ENCODE peak calls at places on chromosomes 6 and 20, in ten cellular contexts. H is stimulated activated naive CD4-positive, alpha-beta T cell; K is iris pigment epithelial cell; A is AG04450; G is hippocampal formation; R is DMS53; S is nephron progenitor cell; B is fibroblast of lung; M is ELR; Z is brain microvascular endothelial cell. F is an unnamed sample.
A peak's percentile ranks its signal among the peaks of the same experiment; 100 is the strongest.

GRCh38 chr6:10837692-10837996 is 695 bp downstream of the MAK start:
- DNase-seq in H (no peak), K (peak; percentile 4), A (no peak), G (no peak), R (peak; percentile 69), S (no peak), B (no peak), M (peak; percentile 20), Z (peak; percentile 3), F (peak; percentile 70)

GRCh38 chr6:25697537-25698340 is 45.7 kb downstream of the SCGN start:
- DNase-seq in H (no peak), K (no peak), A (no peak), G (no peak), R (no peak), S (no peak), B (no peak), M (no peak), Z (no peak), F (no peak)

GRCh38 chr20:1622450-1622849 is 2.6 kb upstream of the SIRPB1 start:
- DNase-seq in H (no peak), K (no peak), A (no peak), G (no peak), R (no peak), S (no peak), B (no peak), M (no peak), Z (no peak), F (peak; percentile 0)

GRCh38 chr20:6381887-6382286 is 259.1 kb upstream of the FERMT1 start:
- DNase-seq in H (no peak), K (peak; percentile 25), A (peak; percentile 2), G (no peak), R (peak; percentile 59), S (peak; percentile 14), B (peak; percentile 51), M (peak; percentile 5), Z (peak; percentile 19), F (peak; percentile 43)

GRCh38 chr6:144543006-144543871 is 258.1 kb downstream of the UTRN start:
- DNase-seq in H (no peak), K (peak; percentile 28), A (no peak), G (no peak), R (peak; percentile 13), S (no peak), B (peak; percentile 13), M (peak; percentile 84), Z (peak; percentile 38), F (no peak)

GRCh38 chr20:300345-300744 is 3.0 kb downstream of the ZCCHC3 start:
- DNase-seq in H (no peak), K (no peak), A (no peak), G (no peak), R (no peak), S (no peak), B (no peak), M (no peak), Z (no peak), F (no peak)

GRCh38 chr6:13760948-13761347 is 49.3 kb upstream of the RANBP9 start:
- DNase-seq in H (no peak), K (peak; percentile 24), A (no peak), G (no peak), R (no peak), S (no peak), B (peak; percentile 88), M (peak; percentile 11), Z (no peak), F (no peak)

GRCh38 chr6:33683051-33683571 is 28.4 kb downstream of the UQCC2 start:
- DNase-seq in H (no peak), K (no peak), A (no peak), G (peak; percentile 23), R (no peak), S (no peak), B (no peak), M (no peak), Z (no peak), F (peak; percentile 41)

GRCh38 chr6:108118791-108119211 is 44.3 kb upstream of the OSTM1 start:
- DNase-seq in H (no peak), K (no peak), A (no peak), G (no peak), R (peak; percentile 12), S (no peak), B (peak; percentile 19), M (peak; percentile 34), Z (no peak), F (peak; percentile 50)

GRCh38 chr6:41801380-41801779 is 13.9 kb downstream of the TOMM6 start:
- DNase-seq in H (no peak), K (peak; percentile 43), A (no peak), G (no peak), R (peak; percentile 42), S (no peak), B (peak; percentile 40), M (peak; percentile 60), Z (peak; percentile 43), F (no peak)

GRCh38 chr6:51854876-51855275 is 232.5 kb downstream of the PKHD1 start:
- DNase-seq in H (no peak), K (no peak), A (no peak), G (no peak), R (peak; percentile 56), S (peak; percentile 3), B (no peak), M (no peak), Z (no peak), F (no peak)

GRCh38 chr6:37373822-37374514 is 20.2 kb downstream of the RNF8 start:
- DNase-seq in H (no peak), K (no peak), A (no peak), G (no peak), R (no peak), S (no peak), B (peak; percentile 36), M (no peak), Z (no peak), F (no peak)

GRCh38 chr20:58523916-58524315 is 8.7 kb upstream of the APCDD1L start:
- DNase-seq in H (no peak), K (peak; percentile 75), A (no peak), G (no peak), R (no peak), S (no peak), B (peak; percentile 33), M (peak; percentile 52), Z (no peak), F (no peak)

GRCh38 chr6:9978480-9978879 is 436.4 kb downstream of the TFAP2A start:
- DNase-seq in H (no peak), K (no peak), A (no peak), G (no peak), R (no peak), S (no peak), B (no peak), M (no peak), Z (no peak), F (no peak)

GRCh38 chr20:34581341-34582189 is 23.0 kb downstream of the MAP1LC3A start:
- DNase-seq in H (no peak), K (peak; percentile 66), A (no peak), G (peak; percentile 76), R (no peak), S (no peak), B (peak; percentile 66), M (peak; percentile 67), Z (peak; percentile 17), F (peak; percentile 28)

GRCh38 chr6:154962751-154963150 is 32.4 kb upstream of the TIAM2 start:
- DNase-seq in H (no peak), K (peak; percentile 94), A (peak; percentile 55), G (no peak), R (no peak), S (no peak), B (peak; percentile 82), M (peak; percentile 56), Z (peak; percentile 73), F (no peak)

GRCh38 chr6:31574106-31575061 is 981 bp upstream of the TNF start:
- DNase-seq in H (no peak), K (no peak), A (no peak), G (no peak), R (peak; percentile 14), S (no peak), B (no peak), M (no peak), Z (no peak), F (no peak)

GRCh38 chr20:32494498-32495216 is 90.5 kb downstream of the NOL4L start:
- DNase-seq in H (no peak), K (no peak), A (no peak), G (no peak), R (no peak), S (no peak), B (no peak), M (no peak), Z (peak; percentile 38), F (no peak)

GRCh38 chr6:88536056-88536455 is 369.9 kb upstream of the CNR1 start:
- DNase-seq in H (no peak), K (no peak), A (no peak), G (no peak), R (no peak), S (no peak), B (no peak), M (no peak), Z (no peak), F (no peak)

GRCh38 chr20:45433316-45433715 is 17.4 kb downstream of the PIGT start:
- DNase-seq in H (no peak), K (peak; percentile 49), A (peak; percentile 80), G (peak; percentile 92), R (no peak), S (no peak), B (peak; percentile 95), M (peak; percentile 16), Z (no peak), F (no peak)

GRCh38 chr6:42197574-42198362 is 3.0 kb upstream of the GUCA1B start:
- DNase-seq in H (no peak), K (peak; percentile 72), A (no peak), G (no peak), R (peak; percentile 95), S (no peak), B (peak; percentile 82), M (peak; percentile 82), Z (peak; percentile 36), F (no peak)

GRCh38 chr20:57167971-57168693 is 98.3 kb downstream of the BMP7 start:
- DNase-seq in H (no peak), K (no peak), A (no peak), G (no peak), R (no peak), S (peak; percentile 33), B (peak; percentile 38), M (peak; percentile 36), Z (no peak), F (peak; percentile 79)

GRCh38 chr20:63530788-63531160 is 6.4 kb downstream of the PTK6 start:
- DNase-seq in H (no peak), K (no peak), A (no peak), G (no peak), R (no peak), S (no peak), B (no peak), M (no peak), Z (no peak), F (no peak)

GRCh38 chr6:31922942-31923341 is 4.6 kb upstream of the C2 start:
- DNase-seq in H (no peak), K (no peak), A (no peak), G (no peak), R (peak; percentile 33), S (no peak), B (no peak), M (no peak), Z (no peak), F (no peak)

GRCh38 chr6:8225113-8225512 is 122.8 kb upstream of the EEF1E1 start:
- DNase-seq in H (no peak), K (no peak), A (no peak), G (no peak), R (no peak), S (no peak), B (no peak), M (no peak), Z (no peak), F (no peak)

GRCh38 chr6:170256641-170257040 is 34.2 kb downstream of the DLL1 start:
- DNase-seq in H (no peak), K (no peak), A (no peak), G (no peak), R (no peak), S (no peak), B (no peak), M (no peak), Z (no peak), F (no peak)

GRCh38 chr6:146916435-146917015 is 287.7 kb upstream of the STXBP5 start:
- DNase-seq in H (no peak), K (peak; percentile 41), A (no peak), G (no peak), R (no peak), S (no peak), B (no peak), M (no peak), Z (no peak), F (no peak)

GRCh38 chr20:20520776-20521175 is 152.9 kb downstream of the INSM1 start:
- DNase-seq in H (no peak), K (peak; percentile 53), A (no peak), G (no peak), R (no peak), S (no peak), B (peak; percentile 12), M (peak; percentile 79), Z (no peak), F (no peak)